ENCODE peak calls at places on chromosome 9, in four cellular contexts. O is HepG2, U is H1, Y is K562. V is an unnamed sample.

GRCh38 chr9:79929285-79929684 is 357.5 kb downstream of the TLE4 start:
- DNase-seq in O (no peak), U (no peak), Y (no peak), V (no peak)

GRCh38 chr9:26263451-26263850 is 585.2 kb upstream of the TUSC1 start:
- DNase-seq in O (no peak), U (no peak), Y (no peak), V (no peak)

GRCh38 chr9:129113645-129114304 is 2.6 kb downstream of the PTPA start:
- DNase-seq in O (no peak), U (no peak), Y (peak; percentile 56), V (no peak)

GRCh38 chr9:137498720-137499150 is 39.6 kb upstream of the NSMF start:
- DNase-seq in O (no peak), U (no peak), Y (no peak), V (no peak)

GRCh38 chr9:91867740-91868139 is 82.3 kb downstream of the ROR2 start:
- DNase-seq in O (no peak), U (no peak), Y (no peak), V (no peak)

GRCh38 chr9:306907-307306 is 92.2 kb downstream of the DOCK8 start:
- DNase-seq in O (peak; percentile 13), U (no peak), Y (peak; percentile 22), V (no peak)

GRCh38 chr9:5389109-5389732 is 48.5 kb downstream of the PLGRKT start:
- DNase-seq in O (no peak), U (no peak), Y (no peak), V (no peak)

GRCh38 chr9:138051586-138052321 is 174.2 kb downstream of the CACNA1B start:
- DNase-seq in O (no peak), U (no peak), Y (no peak), V (no peak)

GRCh38 chr9:135889564-135890189 is 17.7 kb downstream of the CAMSAP1 start:
- DNase-seq in O (no peak), U (no peak), Y (no peak), V (no peak)

GRCh38 chr9:116337015-116337414 is 183.4 kb downstream of the PAPPA start:
- DNase-seq in O (no peak), U (peak; percentile 13), Y (no peak), V (no peak)

GRCh38 chr9:22084336-22085035 is 75.4 kb upstream of the CDKN2B start:
- DNase-seq in O (peak; percentile 7), U (no peak), Y (no peak), V (peak; percentile 80)

GRCh38 chr9:71355884-71356283 is 234.5 kb upstream of the TRPM3 start:
- DNase-seq in O (peak; percentile 2), U (no peak), Y (no peak), V (no peak)

GRCh38 chr9:85895685-85896084 is 45.3 kb upstream of the NAA35 start:
- DNase-seq in O (no peak), U (no peak), Y (no peak), V (no peak)

GRCh38 chr9:84374516-84374915 is 34.0 kb upstream of the SLC28A3 start:
- DNase-seq in O (no peak), U (no peak), Y (no peak), V (no peak)

GRCh38 chr9:18826248-18826647 is 206.8 kb downstream of the SAXO1 start:
- DNase-seq in O (no peak), U (no peak), Y (no peak), V (no peak)

GRCh38 chr9:83334320-83334719 is 203.9 kb downstream of the FRMD3 start:
- DNase-seq in O (peak; percentile 64), U (no peak), Y (peak; percentile 46), V (peak; percentile 74)

GRCh38 chr9:131516930-131517329 is 14.1 kb downstream of the UCK1 start:
- DNase-seq in O (no peak), U (no peak), Y (no peak), V (no peak)

GRCh38 chr9:129394011-129394919 is 216.2 kb upstream of the IER5L start:
- DNase-seq in O (no peak), U (no peak), Y (no peak), V (no peak)

GRCh38 chr9:642014-642413 is 199.5 kb upstream of the DMRT1 start:
- DNase-seq in O (no peak), U (no peak), Y (no peak), V (peak; percentile 60)

GRCh38 chr9:104586496-104587180 is 12.6 kb downstream of the OR13C5 start:
- DNase-seq in O (no peak), U (no peak), Y (no peak), V (no peak)

GRCh38 chr9:90948156-90948555 is 146.5 kb downstream of the SYK start:
- DNase-seq in O (no peak), U (no peak), Y (no peak), V (no peak)

GRCh38 chr9:14437336-14438231 is 123.6 kb upstream of the NFIB start:
- DNase-seq in O (no peak), U (no peak), Y (no peak), V (peak; percentile 81)

GRCh38 chr9:38713426-38713825 is 6.5 kb downstream of the FAM240B start:
- DNase-seq in O (no peak), U (no peak), Y (no peak), V (no peak)

GRCh38 chr9:131872006-131872405 is 132.1 kb upstream of the RAPGEF1 start:
- DNase-seq in O (no peak), U (no peak), Y (peak; percentile 27), V (no peak)

GRCh38 chr9:4425358-4426045 is 64.8 kb upstream of the SLC1A1 start:
- DNase-seq in O (no peak), U (no peak), Y (no peak), V (peak; percentile 63)

GRCh38 chr9:61673247-61673646 is 483.4 kb downstream of the SPATA31A7 start:
- DNase-seq in O (no peak), U (no peak), Y (no peak), V (no peak)

GRCh38 chr9:136538599-136539426 is 7.0 kb downstream of the NOTCH1 start:
- DNase-seq in O (no peak), U (no peak), Y (no peak), V (peak; percentile 83)

GRCh38 chr9:14911046-14911445 is 818 bp upstream of the FREM1 start:
- DNase-seq in O (no peak), U (no peak), Y (no peak), V (no peak)

GRCh38 chr9:134175808-134176598 is 11.6 kb upstream of the RNU6ATAC start:
- DNase-seq in O (peak; percentile 44), U (no peak), Y (no peak), V (no peak)

GRCh38 chr9:81455417-81455816 is 233.9 kb downstream of the TLE1 start:
- DNase-seq in O (no peak), U (no peak), Y (no peak), V (no peak)

GRCh38 chr9:14033067-14033466 is 280.9 kb downstream of the NFIB start:
- DNase-seq in O (no peak), U (no peak), Y (no peak), V (no peak)

GRCh38 chr9:14323969-14324366 is 10.0 kb upstream of the NFIB start:
- DNase-seq in O (no peak), U (no peak), Y (no peak), V (no peak)

GRCh38 chr9:6959275-6960000 is 201.7 kb downstream of the KDM4C start:
- DNase-seq in O (no peak), U (no peak), Y (no peak), V (peak; percentile 38)

GRCh38 chr9:75229605-75230332 is 141.5 kb downstream of the OSTF1 start:
- DNase-seq in O (peak; percentile 58), U (no peak), Y (no peak), V (peak; percentile 21)

GRCh38 chr9:113578279-113578865 is 114.8 kb downstream of the RGS3 start:
- DNase-seq in O (no peak), U (no peak), Y (no peak), V (no peak)
- H2AFZ ChIP-seq in O (no peak overlapping the region), U (no peak overlapping the region), Y (no peak overlapping the region), V (no peak overlapping the region)

GRCh38 chr9:115192835-115193234 is 74.9 kb upstream of the TNC start:
- DNase-seq in O (no peak), U (no peak), Y (no peak), V (no peak)

GRCh38 chr9:115193777-115194176 is 75.8 kb upstream of the TNC start:
- DNase-seq in O (no peak), U (no peak), Y (no peak), V (no peak)

GRCh38 chr9:115192280-115192679 is 74.3 kb upstream of the TNC start:
- DNase-seq in O (no peak), U (no peak), Y (no peak), V (no peak)

GRCh38 chr9:115189686-115190085 is 71.7 kb upstream of the TNC start:
- DNase-seq in O (no peak), U (no peak), Y (no peak), V (no peak)

DNA sequence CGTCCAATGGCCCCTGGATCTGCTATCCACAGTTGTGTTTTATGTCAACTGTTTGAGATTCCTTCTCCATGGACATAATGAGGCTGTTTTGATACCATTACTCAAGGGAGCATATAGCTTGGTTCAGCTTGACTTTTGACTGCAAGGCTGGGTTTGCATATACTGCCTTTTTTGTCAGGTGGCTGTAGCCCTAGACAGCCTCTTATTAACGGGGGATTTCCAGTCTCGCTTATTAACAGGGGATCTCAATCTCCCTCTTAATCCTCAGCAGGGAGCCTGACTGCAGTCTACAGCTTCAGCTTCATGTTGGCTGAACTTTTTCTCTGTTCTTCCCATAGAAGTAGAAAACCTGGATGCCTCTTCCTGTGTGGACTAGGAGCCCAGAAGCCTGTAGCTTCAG is 73.7 kb upstream of the TNC start:
- DNase-seq in O (no peak), U (no peak), Y (no peak), V (no peak)
- TF ChIP-seq JUN in O (no peak), U (no peak), Y (no peak), V (no peak)

GRCh38 chr9:76456202-76456926 is 2.6 kb upstream of the GCNT1 start:
- DNase-seq in O (peak; percentile 89), U (no peak), Y (peak; percentile 69), V (peak; percentile 99)
- TF ChIP-seq MAX in O (no peak), U (no peak), Y (no peak), V (no peak)

DNA sequence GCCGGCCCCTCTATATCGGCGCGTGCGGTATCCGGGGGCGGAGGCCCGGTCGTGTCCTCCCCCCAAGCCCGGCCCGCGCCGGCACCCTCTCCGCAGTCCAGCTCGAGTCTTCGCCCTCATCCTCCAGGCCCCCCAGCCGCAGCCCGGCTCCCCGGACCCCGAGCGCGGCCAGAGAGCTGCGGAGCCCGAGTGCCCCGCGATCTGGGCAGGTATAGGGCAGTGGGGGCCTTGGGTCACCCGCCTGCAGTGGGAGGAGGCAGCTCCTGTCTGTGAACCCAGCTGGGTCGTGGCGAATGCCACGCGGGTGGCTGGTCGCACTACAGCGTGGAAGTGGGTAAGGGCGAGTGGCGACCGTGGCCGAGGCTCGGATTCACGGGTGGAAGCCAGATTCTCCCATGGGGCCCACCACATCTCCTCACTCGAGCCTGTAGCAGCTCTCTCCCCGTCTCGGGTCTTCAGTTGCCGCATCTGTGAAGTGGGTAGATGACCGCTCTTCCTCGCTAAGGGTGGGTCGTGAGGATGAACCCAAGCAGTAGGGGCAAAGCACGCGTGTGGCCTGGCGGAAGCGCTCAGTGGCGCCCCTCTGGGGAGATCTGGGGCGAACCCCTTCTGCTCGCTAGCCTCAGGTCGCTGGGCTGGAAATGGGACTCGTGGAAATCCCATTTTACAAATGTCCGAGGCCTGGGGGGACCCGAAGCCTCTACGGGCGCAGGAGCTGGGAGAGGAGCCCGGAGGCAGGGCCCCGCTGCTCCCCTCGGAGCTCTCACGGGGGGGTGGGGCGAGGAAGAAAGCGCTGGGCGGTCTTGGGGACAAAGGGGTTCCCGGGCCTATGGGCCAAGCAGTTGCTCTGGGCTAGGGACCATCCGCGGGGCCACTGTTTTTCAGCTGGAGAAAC is 1.9 kb downstream of the NR5A1 start:
- DNase-seq in O (no peak), U (no peak), Y (no peak), V (no peak)
- H2AFZ ChIP-seq in O (no peak overlapping the region), U (no peak overlapping the region), Y (no peak overlapping the region), V (no peak overlapping the region)